ENCODE peak calls at places on chromosomes 6 and 20, in four cellular contexts. One of them, this sample, is unnamed.

GRCh38 chr6:148878683-148879082 is 131.9 kb downstream of the UST start:
- DNase-seq in SK-N-SH: no peak
- DNase-seq in hypothalamus: no peak
- DNase-seq in NCI-H1417: no peak
- DNase-seq in this sample: no peak

GRCh38 chr6:77324851-77325250 is 138.4 kb downstream of the HTR1B start:
- DNase-seq in NCI-H1417: no peak
- DNase-seq in SK-N-SH: no peak
- DNase-seq in hypothalamus: no peak
- DNase-seq in this sample: no peak

GRCh38 chr20:24339179-24339578 is 130.2 kb upstream of the SYNDIG1 start:
- DNase-seq in hypothalamus: no peak
- DNase-seq in NCI-H1417: no peak
- DNase-seq in SK-N-SH: no peak
- DNase-seq in this sample: no peak

GRCh38 chr6:134245041-134245440 is 72.9 kb downstream of the SGK1 start:
- DNase-seq in hypothalamus: no peak
- DNase-seq in SK-N-SH: no peak
- DNase-seq in NCI-H1417: no peak
- DNase-seq in this sample: no peak

GRCh38 chr20:39289316-39289715 is 327.2 kb downstream of the DHX35 start:
- DNase-seq in SK-N-SH: no peak
- DNase-seq in NCI-H1417: no peak
- DNase-seq in hypothalamus: no peak
- DNase-seq in this sample: no peak

GRCh38 chr20:64245746-64246595 is 9.6 kb upstream of the PCMTD2 start:
- DNase-seq in hypothalamus: no peak
- DNase-seq in NCI-H1417: no peak
- DNase-seq in SK-N-SH: peak; percentile 11
- DNase-seq in this sample: no peak

GRCh38 chr6:110287462-110288341 is 70.4 kb downstream of the METTL24 start:
- DNase-seq in hypothalamus: no peak
- DNase-seq in NCI-H1417: no peak
- DNase-seq in SK-N-SH: no peak
- DNase-seq in this sample: no peak

GRCh38 chr20:57467742-57468141 is 57.2 kb downstream of the CTCFL start:
- DNase-seq in SK-N-SH: no peak
- DNase-seq in hypothalamus: no peak
- DNase-seq in NCI-H1417: no peak
- DNase-seq in this sample: no peak

GRCh38 chr6:143276436-143276835 is 174.1 kb downstream of the ADAT2 start:
- DNase-seq in SK-N-SH: no peak
- DNase-seq in hypothalamus: no peak
- DNase-seq in NCI-H1417: no peak
- DNase-seq in this sample: no peak

GRCh38 chr6:111978826-111979225 is 75.1 kb upstream of the CCN6 start:
- DNase-seq in NCI-H1417: no peak
- DNase-seq in hypothalamus: no peak
- DNase-seq in SK-N-SH: no peak
- DNase-seq in this sample: no peak

GRCh38 chr6:101150226-101150625 is 243.3 kb upstream of the GRIK2 start:
- DNase-seq in SK-N-SH: no peak
- DNase-seq in NCI-H1417: no peak
- DNase-seq in hypothalamus: no peak
- DNase-seq in this sample: no peak

GRCh38 chr20:36116813-36117441 is 37.6 kb upstream of the EPB41L1 start:
- DNase-seq in SK-N-SH: no peak
- DNase-seq in hypothalamus: no peak
- DNase-seq in NCI-H1417: no peak
- DNase-seq in this sample: no peak

GRCh38 chr6:130927305-130927704 is 100.1 kb downstream of the SMLR1 start:
- DNase-seq in NCI-H1417: no peak
- DNase-seq in SK-N-SH: no peak
- DNase-seq in hypothalamus: no peak
- DNase-seq in this sample: no peak

GRCh38 chr6:7238526-7238899 is 74.5 kb downstream of the SSR1 start:
- DNase-seq in hypothalamus: no peak
- DNase-seq in SK-N-SH: no peak
- DNase-seq in NCI-H1417: no peak
- DNase-seq in this sample: no peak

GRCh38 chr6:150403458-150404245 is 34.8 kb downstream of the IYD start:
- DNase-seq in SK-N-SH: no peak
- DNase-seq in NCI-H1417: no peak
- DNase-seq in hypothalamus: no peak
- DNase-seq in this sample: no peak

GRCh38 chr6:157946865-157947532 is 34.7 kb upstream of the SYNJ2 start:
- DNase-seq in SK-N-SH: peak; percentile 40
- DNase-seq in hypothalamus: no peak
- DNase-seq in NCI-H1417: no peak
- DNase-seq in this sample: no peak

GRCh38 chr6:45617441-45617840 is 239.7 kb upstream of the SUPT3H start:
- DNase-seq in SK-N-SH: no peak
- DNase-seq in NCI-H1417: no peak
- DNase-seq in hypothalamus: no peak
- DNase-seq in this sample: no peak

GRCh38 chr6:137661601-137662000 is 167.4 kb upstream of the OLIG3 start:
- DNase-seq in hypothalamus: no peak
- DNase-seq in NCI-H1417: no peak
- DNase-seq in SK-N-SH: no peak
- DNase-seq in this sample: no peak

GRCh38 chr6:15479761-15480160 is 183.1 kb downstream of the DTNBP1 start:
- DNase-seq in hypothalamus: no peak
- DNase-seq in SK-N-SH: no peak
- DNase-seq in NCI-H1417: no peak
- DNase-seq in this sample: no peak

GRCh38 chr20:52247548-52247947 is 56.0 kb upstream of the ZFP64 start:
- DNase-seq in NCI-H1417: no peak
- DNase-seq in SK-N-SH: no peak
- DNase-seq in hypothalamus: no peak
- DNase-seq in this sample: no peak

GRCh38 chr6:164252952-164253351 is 838.4 kb downstream of the QKI start:
- DNase-seq in NCI-H1417: no peak
- DNase-seq in hypothalamus: no peak
- DNase-seq in SK-N-SH: no peak
- DNase-seq in this sample: no peak

GRCh38 chr20:16106191-16106849 is 466.9 kb downstream of the KIF16B start:
- DNase-seq in hypothalamus: no peak
- DNase-seq in SK-N-SH: no peak
- DNase-seq in NCI-H1417: no peak
- DNase-seq in this sample: no peak

GRCh38 chr6:48826884-48827701 is 636.0 kb downstream of the MMUT start:
- DNase-seq in NCI-H1417: no peak
- DNase-seq in hypothalamus: no peak
- DNase-seq in SK-N-SH: no peak
- DNase-seq in this sample: no peak

GRCh38 chr6:108804976-108805375 is 43.2 kb upstream of the ARMC2 start:
- DNase-seq in hypothalamus: no peak
- DNase-seq in SK-N-SH: no peak
- DNase-seq in NCI-H1417: no peak
- DNase-seq in this sample: no peak

GRCh38 chr20:47164076-47164634 is 192.3 kb downstream of the ZMYND8 start:
- DNase-seq in NCI-H1417: no peak
- DNase-seq in hypothalamus: no peak
- DNase-seq in SK-N-SH: no peak
- DNase-seq in this sample: no peak

GRCh38 chr6:117829594-117830319 is 77.3 kb upstream of the SLC35F1 start:
- DNase-seq in SK-N-SH: peak; percentile 27
- DNase-seq in NCI-H1417: no peak
- DNase-seq in hypothalamus: no peak
- DNase-seq in this sample: no peak